ENCODE peak calls at places on chromosomes 13 and 19, in five cellular contexts. Y is transverse colon, L is omental fat pad, J is Calu3, Z is mesothelial cell of epicardium. C is an unnamed sample.

GRCh38 chr13:106797081-106797640 is 229.2 kb upstream of the ARGLU1 start:
- DNase-seq in Y (no peak), L (no peak), J (no peak), Z (no peak), C (no peak)

GRCh38 chr19:8515317-8515716 is 1.4 kb upstream of the ZNF414 start:
- DNase-seq in Y (no peak), L (no peak), J (no peak), Z (no peak), C (no peak)

GRCh38 chr19:29524912-29525870 is 603 bp upstream of the VSTM2B start:
- DNase-seq in Y (no peak), L (no peak), J (no peak), Z (no peak), C (no peak)

GRCh38 chr19:46610851-46611770 is 10.0 kb downstream of the CALM3 start:
- DNase-seq in Y (peak), L (no peak), J (no peak), Z (no peak), C (no peak)

GRCh38 chr13:50910483-50910805 is 853 bp downstream of the RNASEH2B start:
- DNase-seq in Y (no peak), L (no peak), J (peak), Z (peak), C (peak)

GRCh38 chr13:83295684-83296083 is 586.6 kb downstream of the SLITRK1 start:
- DNase-seq in Y (no peak), L (no peak), J (no peak), Z (no peak), C (no peak)

GRCh38 chr19:13881692-13882418 is 4.9 kb downstream of the NANOS3 start:
- DNase-seq in Y (peak), L (no peak), J (no peak), Z (no peak), C (no peak)

GRCh38 chr19:15180451-15181390 is 20.1 kb downstream of the NOTCH3 start:
- DNase-seq in Y (peak), L (no peak), J (no peak), Z (no peak), C (no peak)

GRCh38 chr13:49560270-49561063 is 24.9 kb downstream of the RCBTB1 start:
- DNase-seq in Y (peak), L (no peak), J (peak), Z (no peak), C (peak)

GRCh38 chr13:101211261-101211660 is 205.0 kb downstream of the NALCN start:
- DNase-seq in Y (no peak), L (no peak), J (no peak), Z (no peak), C (no peak)

GRCh38 chr19:39833160-39833463 is 850 bp downstream of the DYRK1B start:
- DNase-seq in Y (no peak), L (no peak), J (no peak), Z (no peak), C (no peak)

GRCh38 chr19:2139385-2140192 is 11.8 kb downstream of the AP3D1 start:
- DNase-seq in Y (no peak), L (no peak), J (no peak), Z (no peak), C (no peak)

GRCh38 chr13:114161644-114162532 is 17.2 kb upstream of the CFAP97D2 start:
- DNase-seq in Y (peak), L (peak), J (no peak), Z (no peak), C (no peak)

GRCh38 chr13:95497307-95497943 is 55.1 kb upstream of the CLDN10 start:
- DNase-seq in Y (no peak), L (no peak), J (no peak), Z (no peak), C (no peak)

GRCh38 chr19:11168568-11168967 is 13.0 kb upstream of the SPC24 start:
- DNase-seq in Y (no peak), L (no peak), J (peak), Z (no peak), C (no peak)

GRCh38 chr19:28475525-28475924 is 737.4 kb downstream of the UQCRFS1 start:
- DNase-seq in Y (no peak), L (no peak), J (no peak), Z (no peak), C (no peak)

GRCh38 chr13:31870511-31870910 is 131.2 kb downstream of the RXFP2 start:
- DNase-seq in Y (no peak), L (no peak), J (no peak), Z (no peak), C (no peak)

GRCh38 chr19:55692681-55693081 is 17.7 kb downstream of the EPN1 start:
- DNase-seq in Y (no peak), L (no peak), J (no peak), Z (no peak), C (no peak)

GRCh38 chr13:46603165-46603603 is 50.2 kb downstream of the LRCH1 start:
- DNase-seq in Y (no peak), L (no peak), J (no peak), Z (no peak), C (no peak)

GRCh38 chr19:58182577-58182988 is 278 bp upstream of the ZNF274 start:
- DNase-seq in Y (no peak), L (no peak), J (no peak), Z (no peak), C (no peak)

GRCh38 chr19:20103091-20103501 is 25.3 kb downstream of the ZNF90 start:
- DNase-seq in Y (no peak), L (no peak), J (no peak), Z (no peak), C (no peak)

GRCh38 chr19:10737680-10738079 is 19.8 kb downstream of the DNM2 start:
- DNase-seq in Y (no peak), L (no peak), J (no peak), Z (no peak), C (no peak)

GRCh38 chr19:46503848-46504453 is 8.3 kb upstream of the PNMA8B start:
- DNase-seq in Y (no peak), L (no peak), J (no peak), Z (no peak), C (no peak)

GRCh38 chr19:5775668-5776309 is 8.8 kb downstream of the PRR22 start:
- DNase-seq in Y (no peak), L (no peak), J (no peak), Z (no peak), C (no peak)

GRCh38 chr13:48074006-48074405 is 20.9 kb downstream of the MED4 start:
- DNase-seq in Y (no peak), L (no peak), J (no peak), Z (no peak), C (no peak)

GRCh38 chr13:48081739-48082138 is 13.2 kb downstream of the MED4 start:
- DNase-seq in Y (no peak), L (no peak), J (no peak), Z (no peak), C (no peak)

GRCh38 chr13:48072787-48073186 is 22.1 kb downstream of the MED4 start:
- DNase-seq in Y (no peak), L (no peak), J (no peak), Z (no peak), C (no peak)

GRCh38 chr13:48072304-48072703 is 22.6 kb downstream of the MED4 start:
- DNase-seq in Y (no peak), L (no peak), J (no peak), Z (no peak), C (no peak)

GRCh38 chr13:48078251-48078656 is 16.6 kb downstream of the MED4 start:
- DNase-seq in Y (peak), L (no peak), J (peak), Z (no peak), C (no peak)
- TF ChIP-seq CTCF in Y (no peak), L (no peak), J (no peak), Z (no peak), C (peak)

DNA sequence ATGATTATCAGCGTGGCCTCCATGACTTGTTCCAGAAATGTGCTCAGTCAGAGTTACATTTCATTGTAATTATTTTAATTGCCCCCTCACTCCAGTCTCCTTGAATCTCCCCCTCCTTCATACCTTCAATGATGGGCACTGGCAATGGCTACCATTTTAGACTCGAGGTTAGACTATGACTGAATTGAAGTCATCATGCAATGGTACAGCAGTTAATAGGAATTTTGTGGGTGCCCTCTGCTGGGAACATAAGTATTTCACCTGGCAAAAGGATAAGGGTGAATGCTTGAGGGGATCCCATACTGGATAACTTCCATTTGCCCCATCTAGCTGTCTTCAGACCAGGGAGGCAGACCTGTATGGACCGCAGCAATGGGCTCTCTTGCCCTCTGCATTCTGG is 32.2 kb upstream of the USP12 start:
- DNase-seq in Y (no peak), L (no peak), J (no peak), Z (no peak), C (no peak)
- TF ChIP-seq CTCF in Y (peak), L (no peak), J (no peak), Z (no peak), C (no peak)

GRCh38 chr13:28093871-28094270 is 6.5 kb downstream of the FLT3 start:
- DNase-seq in Y (no peak), L (no peak), J (no peak), Z (no peak), C (no peak)
- TF ChIP-seq CTCF in Y (no peak), L (no peak), J (no peak), Z (no peak), C (no peak)

GRCh38 chr19:35860436-35860817 is 3.7 kb downstream of the KIRREL2 start:
- DNase-seq in Y (no peak), L (no peak), J (no peak), Z (no peak), C (no peak)
- TF ChIP-seq CTCF in Y (no peak), L (no peak), J (no peak), Z (no peak), C (no peak)

GRCh38 chr19:3970808-3971598 is at the start of gene DAPK3:
- DNase-seq in Y (peak), L (peak), J (peak), Z (peak), C (peak)

GRCh38 chr19:3966051-3967017 is 4.6 kb downstream of the DAPK3 start:
- DNase-seq in Y (peak), L (no peak), J (no peak), Z (no peak), C (no peak)

GRCh38 chr19:3970313-3970807 is 539 bp downstream of the DAPK3 start:
- DNase-seq in Y (no peak), L (no peak), J (no peak), Z (no peak), C (peak)

GRCh38 chr19:3968556-3969434 is 2.1 kb downstream of the DAPK3 start:
- DNase-seq in Y (peak), L (peak), J (peak), Z (peak), C (peak)

GRCh38 chr19:3969435-3970312 is 1.2 kb downstream of the DAPK3 start:
- DNase-seq in Y (no peak), L (no peak), J (peak), Z (peak), C (peak)
- TF ChIP-seq CTCF in Y (peak), L (no peak), J (no peak), Z (no peak), C (peak)

GRCh38 chr19:17078920-17079709 is 3.5 kb downstream of the MYO9B start:
- DNase-seq in Y (no peak), L (no peak), J (no peak), Z (no peak), C (no peak)

GRCh38 chr19:17080441-17080803 is 4.8 kb downstream of the MYO9B start:
- DNase-seq in Y (no peak), L (no peak), J (no peak), Z (no peak), C (no peak)

GRCh38 chr19:17078038-17078919 is 2.7 kb downstream of the MYO9B start:
- DNase-seq in Y (no peak), L (no peak), J (no peak), Z (no peak), C (no peak)

GRCh38 chr19:17081672-17082630 is 6.4 kb downstream of the MYO9B start:
- DNase-seq in Y (no peak), L (no peak), J (no peak), Z (no peak), C (no peak)

DNA sequence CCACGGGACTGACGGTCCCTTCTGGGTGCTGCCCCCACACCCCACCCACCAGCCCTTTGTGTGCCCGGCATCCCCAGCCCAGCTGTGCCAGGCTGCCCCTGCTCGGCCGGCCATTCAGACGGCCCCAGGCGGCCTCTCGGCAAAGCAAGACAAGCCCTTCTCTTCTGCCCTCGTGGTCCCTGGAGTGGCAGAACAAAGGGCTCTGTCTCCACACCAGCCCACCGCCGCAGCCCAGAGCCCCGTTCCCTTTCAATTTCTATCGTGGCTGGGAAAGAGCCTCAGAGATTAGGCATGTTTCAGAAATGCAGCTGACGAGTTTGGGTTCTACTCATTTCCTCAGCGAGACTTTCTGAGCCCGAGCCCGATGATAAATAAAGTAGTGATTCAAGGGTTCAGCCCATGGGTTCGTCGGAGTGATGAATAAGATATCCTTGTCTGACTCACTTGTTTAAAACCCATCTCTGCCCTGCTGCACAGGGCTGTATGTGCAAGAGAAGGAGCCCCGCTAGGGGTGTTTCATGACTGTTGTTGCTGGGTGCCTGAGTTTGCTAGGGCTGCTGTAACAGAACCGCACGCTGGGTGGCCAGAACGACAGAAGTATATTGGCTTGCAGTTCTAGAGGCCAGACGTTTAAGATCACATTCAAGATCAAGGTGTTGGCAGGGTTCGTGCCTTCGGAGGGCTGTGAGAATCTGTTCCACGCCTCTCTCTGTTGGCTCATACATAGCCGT is 4.3 kb downstream of the MYO9B start:
- DNase-seq in Y (peak), L (peak), J (peak), Z (no peak), C (no peak)
- TF ChIP-seq CTCF in Y (peak), L (no peak), J (no peak), Z (no peak), C (no peak)

GRCh38 chr13:47796816-47797215 is 204.3 kb downstream of the SUCLA2 start:
- DNase-seq in Y (no peak), L (no peak), J (no peak), Z (no peak), C (no peak)

GRCh38 chr13:47801555-47801954 is 199.5 kb downstream of the SUCLA2 start:
- DNase-seq in Y (no peak), L (no peak), J (no peak), Z (no peak), C (no peak)

GRCh38 chr13:47798194-47798593 is 202.9 kb downstream of the SUCLA2 start:
- DNase-seq in Y (no peak), L (no peak), J (no peak), Z (no peak), C (no peak)

GRCh38 chr13:47800593-47800992 is 200.5 kb downstream of the SUCLA2 start:
- DNase-seq in Y (no peak), L (no peak), J (no peak), Z (no peak), C (no peak)

DNA sequence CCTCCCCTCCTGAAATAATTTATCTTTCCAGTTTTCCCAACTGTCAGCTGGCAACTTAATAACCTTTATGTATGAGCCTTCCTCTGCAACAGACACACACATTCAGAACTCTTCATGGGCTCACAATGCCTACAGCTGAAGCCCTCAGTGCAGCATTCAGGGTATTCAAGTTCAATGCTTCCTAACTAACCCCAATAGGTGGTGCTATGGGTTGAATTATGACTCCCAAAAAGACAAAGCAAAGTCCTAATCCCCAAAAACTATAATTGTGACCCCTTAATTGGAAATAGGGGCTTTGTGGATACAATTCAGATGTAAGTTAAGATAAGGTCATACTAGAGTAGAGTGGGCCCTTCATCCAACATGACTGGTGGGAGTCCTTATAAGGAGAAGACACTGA is 202.2 kb downstream of the SUCLA2 start:
- DNase-seq in Y (no peak), L (no peak), J (no peak), Z (no peak), C (no peak)
- TF ChIP-seq CTCF in Y (no peak), L (no peak), J (no peak), Z (no peak), C (no peak)

DNA sequence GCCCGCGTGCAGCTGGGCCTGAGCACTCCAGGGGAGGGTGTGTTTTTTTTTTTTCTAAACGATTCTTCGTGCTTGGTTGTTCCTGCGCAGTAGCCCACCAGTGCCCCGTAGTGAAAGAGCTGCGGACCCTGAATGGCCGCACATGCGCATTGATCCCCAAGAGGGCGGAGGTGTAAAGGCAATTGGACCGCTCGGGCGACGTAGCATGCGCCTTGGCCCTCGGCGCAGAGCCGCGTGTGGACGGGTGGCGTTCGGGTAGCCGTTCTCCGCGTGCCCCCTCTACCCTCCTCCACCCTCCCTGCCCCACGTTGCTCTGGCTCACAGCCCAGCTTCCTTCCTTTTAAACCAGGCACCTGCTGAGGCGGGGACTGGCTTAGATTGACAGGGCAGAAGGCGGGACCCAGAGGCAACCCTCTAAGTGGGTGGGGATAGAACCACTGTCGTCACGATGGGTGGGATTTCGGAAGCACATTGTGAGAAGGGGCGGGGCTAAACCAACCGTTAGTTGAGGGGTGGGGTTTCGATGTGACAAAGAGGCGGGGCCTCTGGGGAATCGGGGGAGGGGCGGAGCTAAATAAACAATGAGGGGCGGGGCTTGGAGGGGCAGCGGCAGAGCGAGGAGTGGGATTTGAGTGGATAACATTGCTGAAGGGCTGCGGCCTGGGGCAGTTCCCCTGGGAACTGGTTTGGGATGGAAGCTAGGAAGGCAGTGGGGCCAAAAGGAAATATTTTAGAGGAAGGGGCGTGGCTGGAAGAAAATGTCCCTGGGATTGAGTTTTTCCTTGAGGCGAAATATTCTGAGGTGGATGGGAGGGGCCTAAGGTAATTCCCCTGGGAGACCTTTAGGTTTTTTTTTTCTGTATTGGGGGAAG is 543 bp upstream of the NUP62 start:
- DNase-seq in Y (peak), L (peak), J (peak), Z (peak), C (peak)
- TF ChIP-seq CTCF in Y (peak), L (no peak), J (no peak), Z (no peak), C (no peak)